ENCODE peak calls at places on chromosomes 12 and 14, in five cellular contexts. One of them, this sample, is unnamed.
A peak's percentile ranks its signal among the peaks of the same experiment; 100 is the strongest.

GRCh38 chr14:96790211-96790610 is 7.0 kb upstream of the VRK1 start:
- DNase-seq in trophoblast cell: no peak
- DNase-seq in IMR-90: no peak
- DNase-seq in H1: no peak
- DNase-seq in mesenchymal stem cell: no peak
- DNase-seq in this sample: no peak

GRCh38 chr14:100374891-100375272 is 51.7 kb downstream of the SLC25A47 start:
- DNase-seq in trophoblast cell: no peak
- DNase-seq in IMR-90: peak; percentile 20
- DNase-seq in H1: no peak
- DNase-seq in mesenchymal stem cell: no peak
- DNase-seq in this sample: no peak

GRCh38 chr12:57135939-57136338 is 7.7 kb downstream of the LRP1 start:
- DNase-seq in trophoblast cell: no peak
- DNase-seq in IMR-90: peak; percentile 52
- DNase-seq in H1: no peak
- DNase-seq in mesenchymal stem cell: peak; percentile 39
- DNase-seq in this sample: no peak

GRCh38 chr12:2804390-2805145 is 7.9 kb upstream of the ITFG2 start:
- DNase-seq in trophoblast cell: peak; percentile 23
- DNase-seq in IMR-90: peak; percentile 82
- DNase-seq in H1: no peak
- DNase-seq in mesenchymal stem cell: peak; percentile 85
- DNase-seq in this sample: no peak

GRCh38 chr12:57236224-57236924 is 6.9 kb downstream of the SHMT2 start:
- DNase-seq in trophoblast cell: no peak
- DNase-seq in IMR-90: no peak
- DNase-seq in H1: peak; percentile 86
- DNase-seq in mesenchymal stem cell: no peak
- DNase-seq in this sample: no peak

GRCh38 chr12:131091413-131091975 is 137.8 kb downstream of the ADGRD1 start:
- DNase-seq in trophoblast cell: no peak
- DNase-seq in IMR-90: no peak
- DNase-seq in H1: no peak
- DNase-seq in mesenchymal stem cell: no peak
- DNase-seq in this sample: no peak

GRCh38 chr12:125143491-125143890 is 78.3 kb downstream of the AACS start:
- DNase-seq in trophoblast cell: peak; percentile 7
- DNase-seq in IMR-90: peak; percentile 39
- DNase-seq in H1: no peak
- DNase-seq in mesenchymal stem cell: peak; percentile 32
- DNase-seq in this sample: no peak

GRCh38 chr14:85909581-85909980 is 379.6 kb downstream of the FLRT2 start:
- DNase-seq in trophoblast cell: no peak
- DNase-seq in IMR-90: no peak
- DNase-seq in H1: no peak
- DNase-seq in mesenchymal stem cell: no peak
- DNase-seq in this sample: no peak

GRCh38 chr12:90945070-90945649 is 9.8 kb downstream of the CCER1 start:
- DNase-seq in trophoblast cell: peak; percentile 60
- DNase-seq in IMR-90: peak; percentile 49
- DNase-seq in H1: no peak
- DNase-seq in mesenchymal stem cell: peak; percentile 47
- DNase-seq in this sample: no peak

GRCh38 chr12:131575371-131575770 is 135.5 kb upstream of the SFSWAP start:
- DNase-seq in trophoblast cell: no peak
- DNase-seq in IMR-90: no peak
- DNase-seq in H1: no peak
- DNase-seq in mesenchymal stem cell: no peak
- DNase-seq in this sample: no peak

GRCh38 chr14:91409991-91410401 is 7.6 kb downstream of the CCDC88C start:
- DNase-seq in trophoblast cell: no peak
- DNase-seq in IMR-90: no peak
- DNase-seq in H1: no peak
- DNase-seq in mesenchymal stem cell: no peak
- DNase-seq in this sample: no peak

GRCh38 chr14:90299408-90299807 is 32.3 kb downstream of the NRDE2 start:
- DNase-seq in trophoblast cell: no peak
- DNase-seq in IMR-90: no peak
- DNase-seq in H1: no peak
- DNase-seq in mesenchymal stem cell: no peak
- DNase-seq in this sample: no peak

GRCh38 chr12:75488553-75488952 is 8.0 kb downstream of the GLIPR1 start:
- DNase-seq in trophoblast cell: peak; percentile 74
- DNase-seq in IMR-90: peak; percentile 56
- DNase-seq in H1: no peak
- DNase-seq in mesenchymal stem cell: peak; percentile 46
- DNase-seq in this sample: no peak

GRCh38 chr12:106227641-106228319 is 20.0 kb downstream of the CKAP4 start:
- DNase-seq in trophoblast cell: peak; percentile 38
- DNase-seq in IMR-90: no peak
- DNase-seq in H1: no peak
- DNase-seq in mesenchymal stem cell: peak; percentile 63
- DNase-seq in this sample: no peak

GRCh38 chr12:62684586-62685295 is 218.1 kb downstream of the MON2 start:
- DNase-seq in trophoblast cell: no peak
- DNase-seq in IMR-90: no peak
- DNase-seq in H1: no peak
- DNase-seq in mesenchymal stem cell: no peak
- DNase-seq in this sample: no peak

DNA sequence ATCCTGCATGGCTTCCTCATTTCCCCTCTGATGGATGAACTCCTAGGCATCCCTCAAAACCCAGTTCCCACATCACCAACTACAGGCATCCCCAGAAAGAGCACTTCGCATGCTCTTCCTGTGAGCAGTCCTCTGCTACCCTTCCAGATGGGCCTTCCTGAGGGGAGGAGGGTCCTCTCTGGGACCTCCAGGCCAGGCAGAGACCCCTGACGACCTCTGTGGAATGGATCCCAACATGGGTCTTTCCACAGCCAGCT is 1.9 kb downstream of the AKT1 start:
- DNase-seq in trophoblast cell: no peak
- DNase-seq in IMR-90: no peak
- DNase-seq in H1: no peak
- DNase-seq in mesenchymal stem cell: no peak
- DNase-seq in this sample: no peak
- H3K4me3 ChIP-seq in trophoblast cell: no peak overlapping the region
- H3K4me3 ChIP-seq in IMR-90: no peak overlapping the region
- H3K4me3 ChIP-seq in H1: peak overlapping the region; percentile 74
- H3K4me3 ChIP-seq in mesenchymal stem cell: no peak overlapping the region
- H3K4me3 ChIP-seq in this sample: no peak overlapping the region

DNA sequence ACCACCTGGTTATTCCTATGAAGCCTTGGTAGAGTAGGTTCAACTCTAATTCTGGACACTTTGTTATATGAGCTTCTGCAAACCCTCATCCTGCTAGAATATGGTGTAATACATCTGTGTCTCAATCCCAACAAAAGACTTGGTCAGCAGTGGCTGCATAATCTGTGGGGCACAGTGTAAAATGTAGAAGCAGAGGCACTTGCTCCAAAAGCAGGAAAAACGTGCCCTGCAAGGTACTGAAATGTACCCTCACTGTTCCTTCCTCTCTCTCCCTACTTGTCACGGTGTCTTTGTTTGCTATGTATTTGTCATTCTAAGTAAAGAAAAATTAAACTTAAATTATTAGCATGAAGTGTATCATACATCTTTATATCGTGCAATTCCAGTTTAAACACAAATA is 267.9 kb downstream of the BCL11B start:
- DNase-seq in trophoblast cell: peak; percentile 12
- DNase-seq in IMR-90: no peak
- DNase-seq in H1: no peak
- DNase-seq in mesenchymal stem cell: no peak
- DNase-seq in this sample: no peak
- H4K91ac ChIP-seq in trophoblast cell: no peak overlapping the region
- H4K91ac ChIP-seq in IMR-90: no peak overlapping the region
- H4K91ac ChIP-seq in H1: no peak overlapping the region
- H4K91ac ChIP-seq in mesenchymal stem cell: no peak overlapping the region
- H4K91ac ChIP-seq in this sample: no peak overlapping the region

GRCh38 chr12:89622115-89622514 is 86.5 kb downstream of the ATP2B1 start:
- DNase-seq in trophoblast cell: no peak
- DNase-seq in IMR-90: peak; percentile 11
- DNase-seq in H1: no peak
- DNase-seq in mesenchymal stem cell: no peak
- DNase-seq in this sample: no peak

GRCh38 chr12:89618113-89618862 is 90.3 kb downstream of the ATP2B1 start:
- DNase-seq in trophoblast cell: no peak
- DNase-seq in IMR-90: no peak
- DNase-seq in H1: no peak
- DNase-seq in mesenchymal stem cell: peak; percentile 11
- DNase-seq in this sample: no peak

GRCh38 chr12:89619764-89620163 is 88.9 kb downstream of the ATP2B1 start:
- DNase-seq in trophoblast cell: no peak
- DNase-seq in IMR-90: no peak
- DNase-seq in H1: no peak
- DNase-seq in mesenchymal stem cell: no peak
- DNase-seq in this sample: no peak

DNA sequence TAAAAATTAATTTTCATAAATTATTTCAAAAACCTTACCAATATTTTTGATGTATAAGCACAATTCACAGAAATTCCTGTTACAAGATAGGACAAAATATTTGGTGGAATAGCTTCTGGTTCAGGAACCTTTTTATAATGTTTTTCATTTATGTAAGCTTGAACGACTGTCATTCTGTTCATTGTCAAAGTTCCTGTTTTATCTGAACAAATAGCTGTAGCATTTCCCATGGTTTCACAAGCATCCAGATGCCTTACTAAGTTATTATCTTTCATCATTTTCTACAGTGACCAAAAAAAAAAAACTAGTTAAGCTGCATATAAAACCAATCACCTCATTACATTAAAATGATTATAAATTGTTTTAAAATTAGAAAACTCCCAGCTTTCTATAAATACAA is 87.1 kb downstream of the ATP2B1 start:
- DNase-seq in trophoblast cell: peak; percentile 90
- DNase-seq in IMR-90: no peak
- DNase-seq in H1: no peak
- DNase-seq in mesenchymal stem cell: peak; percentile 34
- DNase-seq in this sample: no peak
- H3K4me3 ChIP-seq in trophoblast cell: no peak overlapping the region
- H3K4me3 ChIP-seq in IMR-90: no peak overlapping the region
- H3K4me3 ChIP-seq in H1: no peak overlapping the region
- H3K4me3 ChIP-seq in mesenchymal stem cell: no peak overlapping the region
- H3K4me3 ChIP-seq in this sample: no peak overlapping the region

GRCh38 chr14:92735344-92735743 is 13.1 kb downstream of the LGMN start:
- DNase-seq in trophoblast cell: peak; percentile 31
- DNase-seq in IMR-90: no peak
- DNase-seq in H1: no peak
- DNase-seq in mesenchymal stem cell: no peak
- DNase-seq in this sample: no peak

GRCh38 chr14:92731622-92732021 is 16.8 kb downstream of the LGMN start:
- DNase-seq in trophoblast cell: no peak
- DNase-seq in IMR-90: no peak
- DNase-seq in H1: no peak
- DNase-seq in mesenchymal stem cell: no peak
- DNase-seq in this sample: no peak

GRCh38 chr14:92737206-92737605 is 11.2 kb downstream of the LGMN start:
- DNase-seq in trophoblast cell: no peak
- DNase-seq in IMR-90: no peak
- DNase-seq in H1: no peak
- DNase-seq in mesenchymal stem cell: no peak
- DNase-seq in this sample: no peak

GRCh38 chr14:92733007-92733406 is 15.4 kb downstream of the LGMN start:
- DNase-seq in trophoblast cell: no peak
- DNase-seq in IMR-90: no peak
- DNase-seq in H1: no peak
- DNase-seq in mesenchymal stem cell: no peak
- DNase-seq in this sample: no peak

GRCh38 chr14:92734618-92735017 is 13.8 kb downstream of the LGMN start:
- DNase-seq in trophoblast cell: peak; percentile 53
- DNase-seq in IMR-90: no peak
- DNase-seq in H1: no peak
- DNase-seq in mesenchymal stem cell: no peak
- DNase-seq in this sample: no peak
- H4K91ac ChIP-seq in trophoblast cell: no peak overlapping the region
- H4K91ac ChIP-seq in IMR-90: no peak overlapping the region
- H4K91ac ChIP-seq in H1: no peak overlapping the region
- H4K91ac ChIP-seq in mesenchymal stem cell: no peak overlapping the region
- H4K91ac ChIP-seq in this sample: no peak overlapping the region

GRCh38 chr12:11894890-11895289 is 175.8 kb upstream of the BCL2L14 start:
- DNase-seq in trophoblast cell: no peak
- DNase-seq in IMR-90: no peak
- DNase-seq in H1: no peak
- DNase-seq in mesenchymal stem cell: no peak
- DNase-seq in this sample: no peak
- H3K4me3 ChIP-seq in trophoblast cell: no peak overlapping the region
- H3K4me3 ChIP-seq in IMR-90: no peak overlapping the region
- H3K4me3 ChIP-seq in H1: no peak overlapping the region
- H3K4me3 ChIP-seq in mesenchymal stem cell: no peak overlapping the region
- H3K4me3 ChIP-seq in this sample: no peak overlapping the region